ENCODE peak calls at places on chromosomes 6 and 20, in ten cellular contexts. One of them, this sample, is unnamed.

GRCh38 chr6:67563671-67564070 is 1071.4 kb upstream of the ADGRB3 start:
- DNase-seq in SW480: no peak
- DNase-seq in B cell: no peak
- DNase-seq in effector CD4-positive, alpha-beta T cell: no peak
- DNase-seq in Daoy: no peak
- DNase-seq in neural progenitor cell: no peak
- DNase-seq in EL: no peak
- DNase-seq in naive thymus-derived CD8-positive, alpha-beta T cell: no peak
- DNase-seq in hippocampal formation: no peak
- DNase-seq in activated gamma-delta T cell treated with Interleukin-2 at 50 U/mL for 16 hours: no peak
- DNase-seq in this sample: no peak

GRCh38 chr6:43355862-43356590 is 13.4 kb downstream of the ZNF318 start:
- DNase-seq in SW480: no peak
- DNase-seq in B cell: no peak
- DNase-seq in effector CD4-positive, alpha-beta T cell: no peak
- DNase-seq in Daoy: no peak
- DNase-seq in neural progenitor cell: peak; percentile 31
- DNase-seq in EL: peak; percentile 28
- DNase-seq in naive thymus-derived CD8-positive, alpha-beta T cell: no peak
- DNase-seq in hippocampal formation: no peak
- DNase-seq in activated gamma-delta T cell treated with Interleukin-2 at 50 U/mL for 16 hours: no peak
- DNase-seq in this sample: no peak

GRCh38 chr6:37052027-37052628 is 46.7 kb downstream of the FGD2 start:
- DNase-seq in SW480: no peak
- DNase-seq in B cell: no peak
- DNase-seq in effector CD4-positive, alpha-beta T cell: no peak
- DNase-seq in Daoy: no peak
- DNase-seq in neural progenitor cell: peak; percentile 73
- DNase-seq in EL: no peak
- DNase-seq in naive thymus-derived CD8-positive, alpha-beta T cell: no peak
- DNase-seq in hippocampal formation: no peak
- DNase-seq in activated gamma-delta T cell treated with Interleukin-2 at 50 U/mL for 16 hours: no peak
- DNase-seq in this sample: no peak

GRCh38 chr20:24698189-24698588 is 228.8 kb downstream of the SYNDIG1 start:
- DNase-seq in SW480: no peak
- DNase-seq in B cell: no peak
- DNase-seq in effector CD4-positive, alpha-beta T cell: no peak
- DNase-seq in Daoy: no peak
- DNase-seq in neural progenitor cell: no peak
- DNase-seq in EL: no peak
- DNase-seq in naive thymus-derived CD8-positive, alpha-beta T cell: peak; percentile 14
- DNase-seq in hippocampal formation: no peak
- DNase-seq in activated gamma-delta T cell treated with Interleukin-2 at 50 U/mL for 16 hours: no peak
- DNase-seq in this sample: no peak

GRCh38 chr6:125236536-125237327 is 65.0 kb downstream of the HDDC2 start:
- DNase-seq in SW480: no peak
- DNase-seq in B cell: no peak
- DNase-seq in effector CD4-positive, alpha-beta T cell: no peak
- DNase-seq in Daoy: no peak
- DNase-seq in neural progenitor cell: no peak
- DNase-seq in EL: peak; percentile 50
- DNase-seq in naive thymus-derived CD8-positive, alpha-beta T cell: no peak
- DNase-seq in hippocampal formation: no peak
- DNase-seq in activated gamma-delta T cell treated with Interleukin-2 at 50 U/mL for 16 hours: no peak
- DNase-seq in this sample: no peak

GRCh38 chr20:63224272-63225081 is 8.5 kb upstream of the YTHDF1 start:
- DNase-seq in SW480: peak; percentile 78
- DNase-seq in B cell: no peak
- DNase-seq in effector CD4-positive, alpha-beta T cell: no peak
- DNase-seq in Daoy: peak; percentile 85
- DNase-seq in neural progenitor cell: peak; percentile 58
- DNase-seq in EL: peak; percentile 60
- DNase-seq in naive thymus-derived CD8-positive, alpha-beta T cell: no peak
- DNase-seq in hippocampal formation: no peak
- DNase-seq in activated gamma-delta T cell treated with Interleukin-2 at 50 U/mL for 16 hours: no peak
- DNase-seq in this sample: no peak

GRCh38 chr20:45538209-45538798 is 978 bp downstream of the WFDC6 start:
- DNase-seq in SW480: no peak
- DNase-seq in B cell: no peak
- DNase-seq in effector CD4-positive, alpha-beta T cell: no peak
- DNase-seq in Daoy: peak; percentile 2
- DNase-seq in neural progenitor cell: peak; percentile 13
- DNase-seq in EL: peak; percentile 47
- DNase-seq in naive thymus-derived CD8-positive, alpha-beta T cell: no peak
- DNase-seq in hippocampal formation: no peak
- DNase-seq in activated gamma-delta T cell treated with Interleukin-2 at 50 U/mL for 16 hours: no peak
- DNase-seq in this sample: no peak

GRCh38 chr6:47308223-47308567 is 1.5 kb downstream of the TNFRSF21 start:
- DNase-seq in SW480: no peak
- DNase-seq in B cell: peak; percentile 3
- DNase-seq in effector CD4-positive, alpha-beta T cell: no peak
- DNase-seq in Daoy: no peak
- DNase-seq in neural progenitor cell: peak; percentile 51
- DNase-seq in EL: no peak
- DNase-seq in naive thymus-derived CD8-positive, alpha-beta T cell: no peak
- DNase-seq in hippocampal formation: no peak
- DNase-seq in activated gamma-delta T cell treated with Interleukin-2 at 50 U/mL for 16 hours: no peak
- DNase-seq in this sample: no peak

GRCh38 chr20:35618372-35619131 is 2.9 kb downstream of the SPAG4 start:
- DNase-seq in SW480: peak; percentile 64
- DNase-seq in B cell: peak; percentile 42
- DNase-seq in effector CD4-positive, alpha-beta T cell: no peak
- DNase-seq in Daoy: peak; percentile 31
- DNase-seq in neural progenitor cell: peak; percentile 57
- DNase-seq in EL: peak; percentile 50
- DNase-seq in naive thymus-derived CD8-positive, alpha-beta T cell: peak; percentile 25
- DNase-seq in hippocampal formation: no peak
- DNase-seq in activated gamma-delta T cell treated with Interleukin-2 at 50 U/mL for 16 hours: no peak
- DNase-seq in this sample: no peak

GRCh38 chr6:33914519-33915120 is 110.8 kb upstream of the MLN start:
- DNase-seq in SW480: no peak
- DNase-seq in B cell: peak; percentile 71
- DNase-seq in effector CD4-positive, alpha-beta T cell: peak; percentile 26
- DNase-seq in Daoy: no peak
- DNase-seq in neural progenitor cell: no peak
- DNase-seq in EL: no peak
- DNase-seq in naive thymus-derived CD8-positive, alpha-beta T cell: peak; percentile 45
- DNase-seq in hippocampal formation: no peak
- DNase-seq in activated gamma-delta T cell treated with Interleukin-2 at 50 U/mL for 16 hours: peak; percentile 47
- DNase-seq in this sample: no peak

GRCh38 chr6:150503041-150503440 is 96.6 kb upstream of the PLEKHG1 start:
- DNase-seq in SW480: no peak
- DNase-seq in B cell: no peak
- DNase-seq in effector CD4-positive, alpha-beta T cell: no peak
- DNase-seq in Daoy: no peak
- DNase-seq in neural progenitor cell: no peak
- DNase-seq in EL: no peak
- DNase-seq in naive thymus-derived CD8-positive, alpha-beta T cell: no peak
- DNase-seq in hippocampal formation: no peak
- DNase-seq in activated gamma-delta T cell treated with Interleukin-2 at 50 U/mL for 16 hours: no peak
- DNase-seq in this sample: no peak

GRCh38 chr20:60250251-60250650 is 292.0 kb downstream of the CDH26 start:
- DNase-seq in SW480: no peak
- DNase-seq in B cell: no peak
- DNase-seq in effector CD4-positive, alpha-beta T cell: no peak
- DNase-seq in Daoy: no peak
- DNase-seq in neural progenitor cell: no peak
- DNase-seq in EL: peak; percentile 28
- DNase-seq in naive thymus-derived CD8-positive, alpha-beta T cell: no peak
- DNase-seq in hippocampal formation: no peak
- DNase-seq in activated gamma-delta T cell treated with Interleukin-2 at 50 U/mL for 16 hours: no peak
- DNase-seq in this sample: no peak

GRCh38 chr20:19560876-19561480 is 197.1 kb upstream of the RIN2 start:
- DNase-seq in SW480: no peak
- DNase-seq in B cell: no peak
- DNase-seq in effector CD4-positive, alpha-beta T cell: no peak
- DNase-seq in Daoy: no peak
- DNase-seq in neural progenitor cell: no peak
- DNase-seq in EL: peak; percentile 8
- DNase-seq in naive thymus-derived CD8-positive, alpha-beta T cell: no peak
- DNase-seq in hippocampal formation: no peak
- DNase-seq in activated gamma-delta T cell treated with Interleukin-2 at 50 U/mL for 16 hours: no peak
- DNase-seq in this sample: no peak

GRCh38 chr20:58703765-58704331 is 11.2 kb downstream of the NPEPL1 start:
- DNase-seq in SW480: no peak
- DNase-seq in B cell: no peak
- DNase-seq in effector CD4-positive, alpha-beta T cell: no peak
- DNase-seq in Daoy: no peak
- DNase-seq in neural progenitor cell: no peak
- DNase-seq in EL: no peak
- DNase-seq in naive thymus-derived CD8-positive, alpha-beta T cell: peak; percentile 9
- DNase-seq in hippocampal formation: no peak
- DNase-seq in activated gamma-delta T cell treated with Interleukin-2 at 50 U/mL for 16 hours: no peak
- DNase-seq in this sample: no peak

GRCh38 chr20:43284481-43284880 is 94.8 kb upstream of the PTPRT start:
- DNase-seq in SW480: no peak
- DNase-seq in B cell: no peak
- DNase-seq in effector CD4-positive, alpha-beta T cell: no peak
- DNase-seq in Daoy: no peak
- DNase-seq in neural progenitor cell: no peak
- DNase-seq in EL: no peak
- DNase-seq in naive thymus-derived CD8-positive, alpha-beta T cell: no peak
- DNase-seq in hippocampal formation: no peak
- DNase-seq in activated gamma-delta T cell treated with Interleukin-2 at 50 U/mL for 16 hours: no peak
- DNase-seq in this sample: no peak

GRCh38 chr20:35226775-35227681 is 538 bp downstream of the MMP24 start:
- DNase-seq in SW480: peak; percentile 38
- DNase-seq in B cell: peak; percentile 53
- DNase-seq in effector CD4-positive, alpha-beta T cell: no peak
- DNase-seq in Daoy: peak; percentile 55
- DNase-seq in neural progenitor cell: peak; percentile 90
- DNase-seq in EL: peak; percentile 46
- DNase-seq in naive thymus-derived CD8-positive, alpha-beta T cell: peak; percentile 47
- DNase-seq in hippocampal formation: no peak
- DNase-seq in activated gamma-delta T cell treated with Interleukin-2 at 50 U/mL for 16 hours: peak; percentile 43
- DNase-seq in this sample: peak; percentile 5

GRCh38 chr6:83265384-83265783 is 72.2 kb downstream of the RWDD2A start:
- DNase-seq in SW480: no peak
- DNase-seq in B cell: no peak
- DNase-seq in effector CD4-positive, alpha-beta T cell: no peak
- DNase-seq in Daoy: peak; percentile 47
- DNase-seq in neural progenitor cell: no peak
- DNase-seq in EL: peak; percentile 53
- DNase-seq in naive thymus-derived CD8-positive, alpha-beta T cell: no peak
- DNase-seq in hippocampal formation: no peak
- DNase-seq in activated gamma-delta T cell treated with Interleukin-2 at 50 U/mL for 16 hours: no peak
- DNase-seq in this sample: no peak

GRCh38 chr6:27873101-27874030 is 38.8 kb downstream of the OR2B2 start:
- DNase-seq in SW480: peak; percentile 39
- DNase-seq in B cell: peak; percentile 76
- DNase-seq in effector CD4-positive, alpha-beta T cell: peak; percentile 49
- DNase-seq in Daoy: peak; percentile 55
- DNase-seq in neural progenitor cell: peak; percentile 68
- DNase-seq in EL: peak; percentile 96
- DNase-seq in naive thymus-derived CD8-positive, alpha-beta T cell: peak; percentile 58
- DNase-seq in hippocampal formation: no peak
- DNase-seq in activated gamma-delta T cell treated with Interleukin-2 at 50 U/mL for 16 hours: peak; percentile 65
- DNase-seq in this sample: peak; percentile 52

GRCh38 chr6:81925201-81925600 is 172.7 kb upstream of the TENT5A start:
- DNase-seq in SW480: no peak
- DNase-seq in B cell: no peak
- DNase-seq in effector CD4-positive, alpha-beta T cell: no peak
- DNase-seq in Daoy: no peak
- DNase-seq in neural progenitor cell: no peak
- DNase-seq in EL: no peak
- DNase-seq in naive thymus-derived CD8-positive, alpha-beta T cell: no peak
- DNase-seq in hippocampal formation: no peak
- DNase-seq in activated gamma-delta T cell treated with Interleukin-2 at 50 U/mL for 16 hours: no peak
- DNase-seq in this sample: no peak

GRCh38 chr6:11139051-11139960 is 27.8 kb upstream of the ERVFRD-1 start:
- DNase-seq in SW480: no peak
- DNase-seq in B cell: no peak
- DNase-seq in effector CD4-positive, alpha-beta T cell: no peak
- DNase-seq in Daoy: no peak
- DNase-seq in neural progenitor cell: no peak
- DNase-seq in EL: peak; percentile 44
- DNase-seq in naive thymus-derived CD8-positive, alpha-beta T cell: no peak
- DNase-seq in hippocampal formation: no peak
- DNase-seq in activated gamma-delta T cell treated with Interleukin-2 at 50 U/mL for 16 hours: no peak
- DNase-seq in this sample: no peak

GRCh38 chr20:18258126-18258860 is 30.0 kb upstream of the ZNF133 start:
- DNase-seq in SW480: no peak
- DNase-seq in B cell: no peak
- DNase-seq in effector CD4-positive, alpha-beta T cell: no peak
- DNase-seq in Daoy: no peak
- DNase-seq in neural progenitor cell: peak; percentile 36
- DNase-seq in EL: no peak
- DNase-seq in naive thymus-derived CD8-positive, alpha-beta T cell: no peak
- DNase-seq in hippocampal formation: no peak
- DNase-seq in activated gamma-delta T cell treated with Interleukin-2 at 50 U/mL for 16 hours: no peak
- DNase-seq in this sample: no peak

GRCh38 chr20:60906555-60906954 is 345.5 kb upstream of the CDH4 start:
- DNase-seq in SW480: no peak
- DNase-seq in B cell: no peak
- DNase-seq in effector CD4-positive, alpha-beta T cell: no peak
- DNase-seq in Daoy: no peak
- DNase-seq in neural progenitor cell: no peak
- DNase-seq in EL: no peak
- DNase-seq in naive thymus-derived CD8-positive, alpha-beta T cell: no peak
- DNase-seq in hippocampal formation: no peak
- DNase-seq in activated gamma-delta T cell treated with Interleukin-2 at 50 U/mL for 16 hours: no peak
- DNase-seq in this sample: no peak

GRCh38 chr20:46275091-46275490 is 33.2 kb downstream of the CDH22 start:
- DNase-seq in SW480: no peak
- DNase-seq in B cell: no peak
- DNase-seq in effector CD4-positive, alpha-beta T cell: no peak
- DNase-seq in Daoy: no peak
- DNase-seq in neural progenitor cell: no peak
- DNase-seq in EL: no peak
- DNase-seq in naive thymus-derived CD8-positive, alpha-beta T cell: no peak
- DNase-seq in hippocampal formation: no peak
- DNase-seq in activated gamma-delta T cell treated with Interleukin-2 at 50 U/mL for 16 hours: no peak
- DNase-seq in this sample: no peak

GRCh38 chr6:40482532-40482931 is 104.6 kb downstream of the LRFN2 start:
- DNase-seq in SW480: no peak
- DNase-seq in B cell: no peak
- DNase-seq in effector CD4-positive, alpha-beta T cell: no peak
- DNase-seq in Daoy: no peak
- DNase-seq in neural progenitor cell: peak; percentile 72
- DNase-seq in EL: no peak
- DNase-seq in naive thymus-derived CD8-positive, alpha-beta T cell: no peak
- DNase-seq in hippocampal formation: peak; percentile 17
- DNase-seq in activated gamma-delta T cell treated with Interleukin-2 at 50 U/mL for 16 hours: no peak
- DNase-seq in this sample: no peak

GRCh38 chr6:35311390-35312075 is 13.9 kb downstream of the DEF6 start:
- DNase-seq in SW480: no peak
- DNase-seq in B cell: peak; percentile 61
- DNase-seq in effector CD4-positive, alpha-beta T cell: peak; percentile 35
- DNase-seq in Daoy: no peak
- DNase-seq in neural progenitor cell: no peak
- DNase-seq in EL: no peak
- DNase-seq in naive thymus-derived CD8-positive, alpha-beta T cell: peak; percentile 43
- DNase-seq in hippocampal formation: no peak
- DNase-seq in activated gamma-delta T cell treated with Interleukin-2 at 50 U/mL for 16 hours: peak; percentile 70
- DNase-seq in this sample: no peak

GRCh38 chr20:48463916-48464315 is 363.9 kb downstream of the PREX1 start:
- DNase-seq in SW480: no peak
- DNase-seq in B cell: no peak
- DNase-seq in effector CD4-positive, alpha-beta T cell: no peak
- DNase-seq in Daoy: no peak
- DNase-seq in neural progenitor cell: no peak
- DNase-seq in EL: peak; percentile 28
- DNase-seq in naive thymus-derived CD8-positive, alpha-beta T cell: no peak
- DNase-seq in hippocampal formation: no peak
- DNase-seq in activated gamma-delta T cell treated with Interleukin-2 at 50 U/mL for 16 hours: no peak
- DNase-seq in this sample: no peak

GRCh38 chr6:107704377-107705013 is 119.6 kb downstream of the SCML4 start:
- DNase-seq in SW480: peak; percentile 20
- DNase-seq in B cell: peak; percentile 62
- DNase-seq in effector CD4-positive, alpha-beta T cell: peak; percentile 12
- DNase-seq in Daoy: no peak
- DNase-seq in neural progenitor cell: peak; percentile 67
- DNase-seq in EL: peak; percentile 58
- DNase-seq in naive thymus-derived CD8-positive, alpha-beta T cell: peak; percentile 27
- DNase-seq in hippocampal formation: no peak
- DNase-seq in activated gamma-delta T cell treated with Interleukin-2 at 50 U/mL for 16 hours: peak; percentile 24
- DNase-seq in this sample: no peak

GRCh38 chr20:40768105-40768504 is 79.1 kb upstream of the MAFB start:
- DNase-seq in SW480: no peak
- DNase-seq in B cell: no peak
- DNase-seq in effector CD4-positive, alpha-beta T cell: no peak
- DNase-seq in Daoy: no peak
- DNase-seq in neural progenitor cell: no peak
- DNase-seq in EL: no peak
- DNase-seq in naive thymus-derived CD8-positive, alpha-beta T cell: no peak
- DNase-seq in hippocampal formation: no peak
- DNase-seq in activated gamma-delta T cell treated with Interleukin-2 at 50 U/mL for 16 hours: no peak
- DNase-seq in this sample: no peak